ENCODE peak calls at places on chromosomes 5 and 9, in eight cellular contexts. N, J, U, P, W, X, T and Q are unnamed samples.

GRCh38 chr5:16464664-16465543 is 696 bp downstream of the ZNF622 start:
- DNase-seq in W (peak), N (no peak), U (no peak), P (no peak), J (no peak), T (peak), X (no peak), Q (no peak)

GRCh38 chr5:129672006-129672405 is 75.9 kb upstream of the MINAR2 start:
- DNase-seq in N (no peak), J (no peak), W (no peak), T (no peak), U (no peak), X (no peak), P (no peak), Q (no peak)

GRCh38 chr9:107397076-107398049 is 92.2 kb downstream of the KLF4 start:
- DNase-seq in W (no peak), P (no peak), U (no peak), J (no peak), X (no peak), N (no peak), T (no peak), Q (no peak)

GRCh38 chr5:92328584-92329259 is 945.6 kb upstream of the ARRDC3 start:
- DNase-seq in U (no peak), N (no peak), P (no peak), W (no peak), T (no peak), X (no peak), J (no peak), Q (no peak)

GRCh38 chr5:137487600-137487999 is 11.5 kb downstream of the SPOCK1 start:
- DNase-seq in J (no peak), P (no peak), N (no peak), U (no peak), X (no peak), W (no peak), T (no peak), Q (no peak)

GRCh38 chr5:757346-757930 is 27.1 kb downstream of the ZDHHC11B start:
- DNase-seq in N (no peak), J (peak), T (no peak), U (no peak), W (peak), X (peak), P (no peak), Q (no peak)

GRCh38 chr9:120872775-120873502 is 4.0 kb downstream of the PHF19 start:
- DNase-seq in P (no peak), N (no peak), T (no peak), W (no peak), X (no peak), U (no peak), J (no peak), Q (no peak)

GRCh38 chr5:34022131-34022705 is 14.4 kb upstream of the AMACR start:
- DNase-seq in J (no peak), N (no peak), P (no peak), T (no peak), W (no peak), X (no peak), U (no peak), Q (no peak)

GRCh38 chr9:134367796-134368490 is 41.7 kb downstream of the RXRA start:
- DNase-seq in X (no peak), W (no peak), U (no peak), J (peak), N (peak), T (no peak), P (no peak), Q (no peak)

GRCh38 chr9:71975833-71976232 is 64.4 kb downstream of the C9orf85 start:
- DNase-seq in W (no peak), J (no peak), T (no peak), U (no peak), N (no peak), P (no peak), X (no peak), Q (no peak)

GRCh38 chr5:51096859-51097258 is 286.4 kb upstream of the ISL1 start:
- DNase-seq in N (no peak), W (no peak), X (no peak), U (no peak), T (no peak), P (no peak), J (no peak), Q (no peak)

GRCh38 chr9:35790385-35791291 is 753 bp upstream of the NPR2 start:
- DNase-seq in J (peak), W (peak), P (peak), T (peak), N (peak), U (peak), X (peak), Q (peak)